ENCODE peak calls at places on chromosomes 2 and 18, in six cellular contexts. One of them, this sample, is unnamed.

GRCh38 chr2:159971365-159972122 is 90.9 kb downstream of the PLA2R1 start:
- DNase-seq in cardiac muscle cell: no peak
- DNase-seq in GM23248: no peak
- DNase-seq in gastrocnemius medialis: no peak
- DNase-seq in esophagus squamous epithelium: no peak
- DNase-seq in small intestine: no peak
- DNase-seq in this sample: no peak

GRCh38 chr2:48940606-48941005 is 185.1 kb upstream of the LHCGR start:
- DNase-seq in cardiac muscle cell: peak; percentile 94
- DNase-seq in GM23248: no peak
- DNase-seq in gastrocnemius medialis: no peak
- DNase-seq in esophagus squamous epithelium: no peak
- DNase-seq in small intestine: no peak
- DNase-seq in this sample: no peak

GRCh38 chr18:45541421-45541820 is 73.9 kb upstream of the SLC14A2 start:
- DNase-seq in cardiac muscle cell: no peak
- DNase-seq in GM23248: no peak
- DNase-seq in gastrocnemius medialis: no peak
- DNase-seq in esophagus squamous epithelium: no peak
- DNase-seq in small intestine: peak; percentile 63
- DNase-seq in this sample: no peak

GRCh38 chr2:167509585-167509984 is 621.3 kb downstream of the XIRP2 start:
- DNase-seq in cardiac muscle cell: peak; percentile 54
- DNase-seq in GM23248: peak; percentile 64
- DNase-seq in gastrocnemius medialis: no peak
- DNase-seq in esophagus squamous epithelium: no peak
- DNase-seq in small intestine: no peak
- DNase-seq in this sample: no peak

GRCh38 chr2:100482741-100483140 is 12.5 kb downstream of the NMS start:
- DNase-seq in cardiac muscle cell: peak; percentile 2
- DNase-seq in GM23248: no peak
- DNase-seq in gastrocnemius medialis: no peak
- DNase-seq in esophagus squamous epithelium: no peak
- DNase-seq in small intestine: peak; percentile 2
- DNase-seq in this sample: no peak

GRCh38 chr2:38626326-38627031 is 23.8 kb upstream of the HNRNPLL start:
- DNase-seq in cardiac muscle cell: no peak
- DNase-seq in GM23248: no peak
- DNase-seq in gastrocnemius medialis: no peak
- DNase-seq in esophagus squamous epithelium: no peak
- DNase-seq in small intestine: peak; percentile 42
- DNase-seq in this sample: peak; percentile 14

GRCh38 chr2:233489666-233490065 is 76.9 kb downstream of the USP40 start:
- DNase-seq in cardiac muscle cell: peak; percentile 72
- DNase-seq in GM23248: peak; percentile 32
- DNase-seq in gastrocnemius medialis: no peak
- DNase-seq in esophagus squamous epithelium: no peak
- DNase-seq in small intestine: no peak
- DNase-seq in this sample: no peak

GRCh38 chr2:230920167-230920566 is 4.9 kb downstream of the GPR55 start:
- DNase-seq in cardiac muscle cell: no peak
- DNase-seq in GM23248: no peak
- DNase-seq in gastrocnemius medialis: no peak
- DNase-seq in esophagus squamous epithelium: no peak
- DNase-seq in small intestine: no peak
- DNase-seq in this sample: no peak

GRCh38 chr2:58483307-58483706 is 242.2 kb upstream of the FANCL start:
- DNase-seq in cardiac muscle cell: no peak
- DNase-seq in GM23248: no peak
- DNase-seq in gastrocnemius medialis: no peak
- DNase-seq in esophagus squamous epithelium: no peak
- DNase-seq in small intestine: no peak
- DNase-seq in this sample: no peak

GRCh38 chr2:69993708-69994107 is 32.3 kb upstream of the ASPRV1 start:
- DNase-seq in cardiac muscle cell: no peak
- DNase-seq in GM23248: no peak
- DNase-seq in gastrocnemius medialis: no peak
- DNase-seq in esophagus squamous epithelium: no peak
- DNase-seq in small intestine: no peak
- DNase-seq in this sample: no peak

GRCh38 chr2:234611209-234611608 is 114.3 kb upstream of the ARL4C start:
- DNase-seq in cardiac muscle cell: no peak
- DNase-seq in GM23248: peak; percentile 28
- DNase-seq in gastrocnemius medialis: no peak
- DNase-seq in esophagus squamous epithelium: no peak
- DNase-seq in small intestine: no peak
- DNase-seq in this sample: no peak

GRCh38 chr2:236527198-236527640 is 42.4 kb upstream of the ACKR3 start:
- DNase-seq in cardiac muscle cell: no peak
- DNase-seq in GM23248: no peak
- DNase-seq in gastrocnemius medialis: no peak
- DNase-seq in esophagus squamous epithelium: no peak
- DNase-seq in small intestine: no peak
- DNase-seq in this sample: no peak

GRCh38 chr2:132701810-132702209 is 31.8 kb upstream of the LYPD1 start:
- DNase-seq in cardiac muscle cell: no peak
- DNase-seq in GM23248: peak; percentile 67
- DNase-seq in gastrocnemius medialis: no peak
- DNase-seq in esophagus squamous epithelium: no peak
- DNase-seq in small intestine: no peak
- DNase-seq in this sample: no peak

GRCh38 chr2:132703396-132703795 is 33.4 kb upstream of the LYPD1 start:
- DNase-seq in cardiac muscle cell: no peak
- DNase-seq in GM23248: no peak
- DNase-seq in gastrocnemius medialis: no peak
- DNase-seq in esophagus squamous epithelium: no peak
- DNase-seq in small intestine: no peak
- DNase-seq in this sample: no peak
- H3K9me3 ChIP-seq in cardiac muscle cell: no peaks in the 10 kb centered on the region
- H3K9me3 ChIP-seq in GM23248: no peaks in the 10 kb centered on the region
- H3K9me3 ChIP-seq in gastrocnemius medialis: no peaks in the 10 kb centered on the region
- H3K9me3 ChIP-seq in esophagus squamous epithelium: no peaks in the 10 kb centered on the region
- H3K9me3 ChIP-seq in small intestine: no peaks in the 10 kb centered on the region
- H3K9me3 ChIP-seq in this sample: no peaks in the 10 kb centered on the region

GRCh38 chr2:174004311-174004695 is 39.1 kb upstream of the SP3 start:
- DNase-seq in cardiac muscle cell: no peak
- DNase-seq in GM23248: no peak
- DNase-seq in gastrocnemius medialis: no peak
- DNase-seq in esophagus squamous epithelium: no peak
- DNase-seq in small intestine: no peak
- DNase-seq in this sample: no peak
- H3K9me3 ChIP-seq in cardiac muscle cell: no peaks in the 10 kb centered on the region
- H3K9me3 ChIP-seq in GM23248: no peaks in the 10 kb centered on the region
- H3K9me3 ChIP-seq in gastrocnemius medialis: no peaks in the 10 kb centered on the region
- H3K9me3 ChIP-seq in esophagus squamous epithelium: no peaks in the 10 kb centered on the region
- H3K9me3 ChIP-seq in small intestine: no peaks in the 10 kb centered on the region
- H3K9me3 ChIP-seq in this sample: no peaks in the 10 kb centered on the region

DNA sequence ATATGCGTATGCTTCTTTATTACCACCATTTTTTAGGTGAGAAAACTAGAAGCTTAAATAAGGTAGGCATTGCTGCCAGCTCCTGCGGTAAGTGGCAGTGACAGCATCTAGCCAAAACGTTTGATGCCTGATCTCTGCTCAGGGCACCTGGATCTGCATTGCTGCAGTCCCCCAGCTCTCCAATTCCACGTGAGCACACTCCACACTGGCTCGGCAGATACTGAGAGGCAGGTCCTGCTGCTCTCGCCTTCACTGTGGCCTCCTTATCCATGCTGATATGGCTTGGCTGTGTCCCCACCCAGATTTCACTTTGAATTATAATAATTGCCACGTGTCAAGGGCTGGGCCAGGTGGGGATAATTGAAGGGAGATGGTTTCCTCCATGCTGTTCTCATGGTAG is 160.9 kb downstream of the CTIF start:
- DNase-seq in cardiac muscle cell: no peak
- DNase-seq in GM23248: no peak
- DNase-seq in gastrocnemius medialis: no peak
- DNase-seq in esophagus squamous epithelium: no peak
- DNase-seq in small intestine: no peak
- DNase-seq in this sample: no peak
- H3K9me3 ChIP-seq in cardiac muscle cell: no peaks in the 10 kb centered on the region
- H3K9me3 ChIP-seq in GM23248: no peaks in the 10 kb centered on the region
- H3K9me3 ChIP-seq in gastrocnemius medialis: no peaks in the 10 kb centered on the region
- H3K9me3 ChIP-seq in esophagus squamous epithelium: no peaks in the 10 kb centered on the region
- H3K9me3 ChIP-seq in small intestine: no peaks in the 10 kb centered on the region
- H3K9me3 ChIP-seq in this sample: no peaks in the 10 kb centered on the region

GRCh38 chr18:9661564-9661963 is 46.5 kb upstream of the RAB31 start:
- DNase-seq in cardiac muscle cell: peak; percentile 23
- DNase-seq in GM23248: peak; percentile 48
- DNase-seq in gastrocnemius medialis: no peak
- DNase-seq in esophagus squamous epithelium: no peak
- DNase-seq in small intestine: no peak
- DNase-seq in this sample: no peak
- H3K9me3 ChIP-seq in cardiac muscle cell: no peaks in the 10 kb centered on the region
- H3K9me3 ChIP-seq in GM23248: no peaks in the 10 kb centered on the region
- H3K9me3 ChIP-seq in gastrocnemius medialis: no peaks in the 10 kb centered on the region
- H3K9me3 ChIP-seq in esophagus squamous epithelium: no peaks in the 10 kb centered on the region
- H3K9me3 ChIP-seq in small intestine: no peaks in the 10 kb centered on the region
- H3K9me3 ChIP-seq in this sample: no peaks in the 10 kb centered on the region

GRCh38 chr2:196131384-196131861 is 40.0 kb downstream of the STK17B start:
- DNase-seq in cardiac muscle cell: peak; percentile 27
- DNase-seq in GM23248: peak; percentile 45
- DNase-seq in gastrocnemius medialis: no peak
- DNase-seq in esophagus squamous epithelium: no peak
- DNase-seq in small intestine: peak; percentile 55
- DNase-seq in this sample: peak; percentile 57
- H3K9me3 ChIP-seq in cardiac muscle cell: no peaks in the 10 kb centered on the region
- H3K9me3 ChIP-seq in GM23248: no peaks in the 10 kb centered on the region
- H3K9me3 ChIP-seq in gastrocnemius medialis: peaks cover 9% of the 10 kb centered on the region
- H3K9me3 ChIP-seq in esophagus squamous epithelium: no peaks in the 10 kb centered on the region
- H3K9me3 ChIP-seq in small intestine: peaks cover 5% of the 10 kb centered on the region
- H3K9me3 ChIP-seq in this sample: peaks cover 3% of the 10 kb centered on the region

DNA sequence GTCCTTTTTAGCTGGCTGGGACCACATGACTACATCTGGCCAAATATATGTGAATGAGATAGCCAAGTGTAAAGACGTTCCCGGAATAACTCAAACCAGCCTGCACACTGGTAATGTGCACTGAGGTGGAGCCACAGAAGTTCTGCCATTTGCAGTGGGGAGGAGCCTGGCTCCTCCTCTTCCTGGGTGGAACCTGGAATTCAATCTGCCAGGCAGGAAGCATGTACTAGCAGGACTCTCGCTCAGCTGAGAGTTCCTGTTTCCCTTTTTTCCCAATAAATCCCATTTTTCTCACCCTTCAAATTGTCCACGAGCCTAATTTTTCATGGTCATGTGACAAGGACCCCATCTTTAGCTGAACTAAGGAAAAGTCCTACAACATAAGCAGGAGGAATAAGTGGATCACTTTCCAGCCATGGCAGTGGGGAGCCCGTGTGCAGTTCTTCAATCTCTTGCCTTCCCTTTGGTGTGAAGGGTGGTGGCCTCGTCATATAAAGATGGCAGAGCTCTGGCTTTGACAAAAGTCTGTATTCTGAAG is 183.2 kb downstream of the UXS1 start:
- DNase-seq in cardiac muscle cell: no peak
- DNase-seq in GM23248: no peak
- DNase-seq in gastrocnemius medialis: no peak
- DNase-seq in esophagus squamous epithelium: no peak
- DNase-seq in small intestine: no peak
- DNase-seq in this sample: no peak
- H3K9me3 ChIP-seq in cardiac muscle cell: no peaks in the 10 kb centered on the region
- H3K9me3 ChIP-seq in GM23248: no peaks in the 10 kb centered on the region
- H3K9me3 ChIP-seq in gastrocnemius medialis: no peaks in the 10 kb centered on the region
- H3K9me3 ChIP-seq in esophagus squamous epithelium: no peaks in the 10 kb centered on the region
- H3K9me3 ChIP-seq in small intestine: peaks cover 1% of the 10 kb centered on the region
- H3K9me3 ChIP-seq in this sample: peaks cover 5% of the 10 kb centered on the region

DNA sequence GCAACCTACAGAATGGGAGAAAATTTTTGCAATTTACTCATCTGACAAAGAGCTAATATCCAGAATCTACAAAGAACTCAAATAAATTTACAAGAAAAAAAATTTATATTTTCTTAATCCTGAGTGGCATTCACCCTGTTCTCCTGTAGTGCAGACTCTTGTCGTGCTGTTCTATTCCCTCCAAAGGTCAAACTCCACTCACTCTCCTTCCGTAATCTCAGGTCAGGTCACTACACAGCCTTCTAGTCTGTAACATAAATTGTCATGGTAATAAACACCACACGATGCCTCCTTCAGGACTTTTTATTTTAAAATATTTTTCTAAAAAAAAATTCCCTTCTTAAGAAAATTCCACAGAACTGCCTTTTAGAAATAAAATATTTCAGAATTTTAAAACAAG is 417.9 kb upstream of the GCFC2 start:
- DNase-seq in cardiac muscle cell: no peak
- DNase-seq in GM23248: no peak
- DNase-seq in gastrocnemius medialis: no peak
- DNase-seq in esophagus squamous epithelium: no peak
- DNase-seq in small intestine: peak; percentile 81
- DNase-seq in this sample: no peak
- H3K9me3 ChIP-seq in cardiac muscle cell: no peaks in the 10 kb centered on the region
- H3K9me3 ChIP-seq in GM23248: no peaks in the 10 kb centered on the region
- H3K9me3 ChIP-seq in gastrocnemius medialis: no peaks in the 10 kb centered on the region
- H3K9me3 ChIP-seq in esophagus squamous epithelium: no peaks in the 10 kb centered on the region
- H3K9me3 ChIP-seq in small intestine: no peaks in the 10 kb centered on the region
- H3K9me3 ChIP-seq in this sample: no peaks in the 10 kb centered on the region

DNA sequence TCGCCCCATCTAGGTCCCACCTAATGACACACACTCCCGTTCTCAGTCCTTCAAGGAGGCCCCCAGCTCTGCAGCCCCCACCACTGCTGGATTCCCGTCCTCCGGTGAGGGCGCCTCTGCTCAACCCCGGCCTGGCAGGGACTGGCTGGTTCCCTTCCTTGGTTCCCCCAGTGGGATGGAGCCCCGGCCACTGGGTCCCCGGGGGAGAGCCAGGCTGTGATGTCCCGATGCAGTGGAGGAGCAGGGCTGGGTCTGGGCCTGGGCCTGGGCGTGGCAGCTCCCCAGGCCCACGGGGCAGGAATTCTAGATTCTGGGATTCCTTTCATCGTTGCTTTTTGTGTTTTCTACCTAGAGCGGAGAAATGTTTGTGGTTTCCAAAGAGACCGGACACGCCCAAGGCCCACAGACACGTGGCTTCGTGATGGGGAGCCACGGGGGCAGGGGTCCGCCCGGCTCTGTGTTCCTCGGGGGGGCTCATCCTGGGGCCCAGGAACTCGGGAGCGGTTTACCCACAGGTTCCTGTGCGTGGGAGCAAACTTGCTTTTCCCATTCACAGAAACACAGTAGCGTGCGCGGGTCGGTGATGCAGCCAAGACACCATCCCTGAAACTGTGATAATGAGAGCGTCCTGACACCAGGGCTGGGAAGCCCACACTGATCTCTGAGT is 67.0 kb downstream of the SLC66A2 start:
- DNase-seq in cardiac muscle cell: no peak
- DNase-seq in GM23248: no peak
- DNase-seq in gastrocnemius medialis: no peak
- DNase-seq in esophagus squamous epithelium: no peak
- DNase-seq in small intestine: no peak
- DNase-seq in this sample: no peak
- H3K9me3 ChIP-seq in cardiac muscle cell: no peaks in the 10 kb centered on the region
- H3K9me3 ChIP-seq in GM23248: no peaks in the 10 kb centered on the region
- H3K9me3 ChIP-seq in gastrocnemius medialis: no peaks in the 10 kb centered on the region
- H3K9me3 ChIP-seq in esophagus squamous epithelium: no peaks in the 10 kb centered on the region
- H3K9me3 ChIP-seq in small intestine: no peaks in the 10 kb centered on the region
- H3K9me3 ChIP-seq in this sample: no peaks in the 10 kb centered on the region

DNA sequence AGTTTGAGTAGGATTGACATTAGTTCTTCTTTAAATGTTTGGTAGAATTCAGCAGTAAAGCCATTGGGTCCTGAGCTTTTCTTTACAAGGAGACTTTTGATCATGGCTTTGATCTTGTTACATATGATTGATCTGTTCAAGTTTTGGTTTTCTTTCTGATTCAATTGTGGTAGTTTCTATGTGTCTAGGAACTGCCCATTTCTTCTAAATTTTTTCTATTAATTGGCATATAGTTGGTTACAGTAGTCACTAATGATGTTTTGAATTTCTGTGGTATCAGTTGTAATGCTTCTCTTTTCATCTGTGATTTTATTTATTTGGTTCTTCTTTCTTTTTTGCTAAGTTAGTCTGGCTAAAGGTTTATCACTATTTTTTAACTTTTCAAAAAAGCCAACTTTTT is 73.3 kb upstream of the DLGAP1 start:
- DNase-seq in cardiac muscle cell: no peak
- DNase-seq in GM23248: no peak
- DNase-seq in gastrocnemius medialis: no peak
- DNase-seq in esophagus squamous epithelium: no peak
- DNase-seq in small intestine: no peak
- DNase-seq in this sample: no peak
- H3K9me3 ChIP-seq in cardiac muscle cell: no peaks in the 10 kb centered on the region
- H3K9me3 ChIP-seq in GM23248: no peaks in the 10 kb centered on the region
- H3K9me3 ChIP-seq in gastrocnemius medialis: no peaks in the 10 kb centered on the region
- H3K9me3 ChIP-seq in esophagus squamous epithelium: no peaks in the 10 kb centered on the region
- H3K9me3 ChIP-seq in small intestine: peaks cover 2% of the 10 kb centered on the region
- H3K9me3 ChIP-seq in this sample: no peaks in the 10 kb centered on the region